ENCODE peak calls at places on chromosome 9, in eight cellular contexts. I, T, L, P, V, D, E and G are unnamed samples.

GRCh38 chr9:93200989-93201339 is 17.0 kb downstream of the WNK2 start:
- DNase-seq in I (no peak), P (no peak), D (no peak), L (no peak), T (no peak), E (no peak), V (no peak), G (no peak)

GRCh38 chr9:109889456-109889855 is 109.5 kb downstream of the PALM2AKAP2 start:
- DNase-seq in E (peak; percentile 24), V (no peak), I (no peak), L (no peak), D (no peak), T (no peak), P (no peak), G (no peak)

GRCh38 chr9:134099123-134099761 is 31.4 kb upstream of the BRD3 start:
- DNase-seq in I (no peak), P (peak; percentile 69), L (peak; percentile 1), T (peak; percentile 86), D (no peak), V (peak; percentile 71), E (peak; percentile 71), G (no peak)

GRCh38 chr9:114503522-114504340 is 1.5 kb downstream of the WHRN start:
- DNase-seq in I (no peak), V (no peak), L (no peak), D (no peak), P (no peak), T (peak; percentile 71), E (no peak), G (no peak)

GRCh38 chr9:128026255-128027165 is 40.6 kb downstream of the NAIF1 start:
- DNase-seq in T (peak; percentile 90), P (peak; percentile 57), L (no peak), D (peak; percentile 47), E (peak; percentile 92), V (no peak), I (no peak), G (no peak)

GRCh38 chr9:127661342-127661741 is 45.4 kb upstream of the CFAP157 start:
- DNase-seq in T (no peak), E (no peak), V (no peak), P (no peak), I (no peak), D (no peak), L (no peak), G (no peak)

GRCh38 chr9:79107911-79108676 is 463.7 kb upstream of the TLE4 start:
- DNase-seq in L (no peak), I (no peak), T (no peak), D (no peak), V (no peak), P (no peak), E (no peak), G (no peak)

GRCh38 chr9:114894801-114895433 is 35.5 kb downstream of the TNFSF8 start:
- DNase-seq in V (peak; percentile 34), L (peak; percentile 90), T (peak; percentile 15), E (peak; percentile 59), I (peak; percentile 94), D (peak; percentile 58), P (no peak), G (no peak)

GRCh38 chr9:3517377-3518048 is 8.3 kb downstream of the RFX3 start:
- DNase-seq in I (no peak), P (no peak), L (no peak), V (no peak), T (no peak), E (no peak), D (no peak), G (no peak)

GRCh38 chr9:75914002-75914401 is 23.5 kb downstream of the PCSK5 start:
- DNase-seq in T (no peak), I (no peak), L (no peak), D (no peak), V (no peak), P (no peak), E (no peak), G (no peak)

GRCh38 chr9:79057576-79057975 is 514.2 kb upstream of the TLE4 start:
- DNase-seq in P (no peak), E (no peak), T (no peak), V (no peak), D (no peak), L (no peak), I (peak; percentile 15), G (no peak)